ENCODE peak calls at places on chromosomes 16 and 17, in seven cellular contexts. One of them, this sample, is unnamed.

GRCh38 chr16:24645739-24646645 is 83.5 kb upstream of the TNRC6A start:
- DNase-seq in mesendoderm: no peak
- DNase-seq in mesenchymal stem cell: peak
- DNase-seq in neuronal stem cell: no peak
- DNase-seq in H9: no peak
- DNase-seq in IMR-90: peak
- DNase-seq in trophoblast cell: peak
- DNase-seq in this sample: no peak

GRCh38 chr16:26442333-26442732 is 624.4 kb upstream of the C16orf82 start:
- DNase-seq in mesendoderm: peak
- DNase-seq in mesenchymal stem cell: no peak
- DNase-seq in neuronal stem cell: no peak
- DNase-seq in H9: no peak
- DNase-seq in IMR-90: no peak
- DNase-seq in trophoblast cell: peak
- DNase-seq in this sample: no peak

GRCh38 chr17:61235821-61236197 is 163.8 kb upstream of the TBX2 start:
- DNase-seq in mesendoderm: no peak
- DNase-seq in mesenchymal stem cell: peak
- DNase-seq in neuronal stem cell: no peak
- DNase-seq in H9: no peak
- DNase-seq in IMR-90: peak
- DNase-seq in trophoblast cell: peak
- DNase-seq in this sample: no peak

GRCh38 chr17:73650147-73650546 is 5.9 kb upstream of the SDK2 start:
- DNase-seq in mesendoderm: peak
- DNase-seq in mesenchymal stem cell: no peak
- DNase-seq in neuronal stem cell: no peak
- DNase-seq in H9: peak
- DNase-seq in IMR-90: no peak
- DNase-seq in trophoblast cell: peak
- DNase-seq in this sample: no peak

GRCh38 chr16:85172465-85173071 is 60.3 kb upstream of the CIBAR2 start:
- DNase-seq in mesendoderm: peak
- DNase-seq in mesenchymal stem cell: peak
- DNase-seq in neuronal stem cell: no peak
- DNase-seq in H9: peak
- DNase-seq in IMR-90: peak
- DNase-seq in trophoblast cell: peak
- DNase-seq in this sample: no peak

GRCh38 chr16:22296225-22297113 is 740 bp upstream of the POLR3E start:
- DNase-seq in mesendoderm: peak
- DNase-seq in mesenchymal stem cell: peak
- DNase-seq in neuronal stem cell: no peak
- DNase-seq in H9: no peak
- DNase-seq in IMR-90: no peak
- DNase-seq in trophoblast cell: no peak
- DNase-seq in this sample: no peak

GRCh38 chr16:54462766-54463165 is 176.2 kb upstream of the IRX3 start:
- DNase-seq in mesendoderm: no peak
- DNase-seq in mesenchymal stem cell: no peak
- DNase-seq in neuronal stem cell: no peak
- DNase-seq in H9: no peak
- DNase-seq in IMR-90: no peak
- DNase-seq in trophoblast cell: no peak
- DNase-seq in this sample: no peak

GRCh38 chr16:3712830-3713476 is 4.4 kb downstream of the TRAP1 start:
- DNase-seq in mesendoderm: peak
- DNase-seq in mesenchymal stem cell: no peak
- DNase-seq in neuronal stem cell: no peak
- DNase-seq in H9: no peak
- DNase-seq in IMR-90: no peak
- DNase-seq in trophoblast cell: no peak
- DNase-seq in this sample: no peak

GRCh38 chr17:42289863-42290165 is 1.5 kb downstream of the STAT5A start:
- DNase-seq in mesendoderm: no peak
- DNase-seq in mesenchymal stem cell: no peak
- DNase-seq in neuronal stem cell: no peak
- DNase-seq in H9: no peak
- DNase-seq in IMR-90: no peak
- DNase-seq in trophoblast cell: no peak
- DNase-seq in this sample: no peak

GRCh38 chr17:80861892-80862291 is 129.7 kb upstream of the CHMP6 start:
- DNase-seq in mesendoderm: peak
- DNase-seq in mesenchymal stem cell: peak
- DNase-seq in neuronal stem cell: no peak
- DNase-seq in H9: peak
- DNase-seq in IMR-90: peak
- DNase-seq in trophoblast cell: peak
- DNase-seq in this sample: no peak

GRCh38 chr17:14058051-14058450 is 11.3 kb upstream of the COX10 start:
- DNase-seq in mesendoderm: no peak
- DNase-seq in mesenchymal stem cell: no peak
- DNase-seq in neuronal stem cell: no peak
- DNase-seq in H9: no peak
- DNase-seq in IMR-90: peak
- DNase-seq in trophoblast cell: peak
- DNase-seq in this sample: no peak

GRCh38 chr16:71648921-71649320 is 22.9 kb downstream of the MARVELD3 start:
- DNase-seq in mesendoderm: peak
- DNase-seq in mesenchymal stem cell: no peak
- DNase-seq in neuronal stem cell: no peak
- DNase-seq in H9: no peak
- DNase-seq in IMR-90: no peak
- DNase-seq in trophoblast cell: no peak
- DNase-seq in this sample: no peak

DNA sequence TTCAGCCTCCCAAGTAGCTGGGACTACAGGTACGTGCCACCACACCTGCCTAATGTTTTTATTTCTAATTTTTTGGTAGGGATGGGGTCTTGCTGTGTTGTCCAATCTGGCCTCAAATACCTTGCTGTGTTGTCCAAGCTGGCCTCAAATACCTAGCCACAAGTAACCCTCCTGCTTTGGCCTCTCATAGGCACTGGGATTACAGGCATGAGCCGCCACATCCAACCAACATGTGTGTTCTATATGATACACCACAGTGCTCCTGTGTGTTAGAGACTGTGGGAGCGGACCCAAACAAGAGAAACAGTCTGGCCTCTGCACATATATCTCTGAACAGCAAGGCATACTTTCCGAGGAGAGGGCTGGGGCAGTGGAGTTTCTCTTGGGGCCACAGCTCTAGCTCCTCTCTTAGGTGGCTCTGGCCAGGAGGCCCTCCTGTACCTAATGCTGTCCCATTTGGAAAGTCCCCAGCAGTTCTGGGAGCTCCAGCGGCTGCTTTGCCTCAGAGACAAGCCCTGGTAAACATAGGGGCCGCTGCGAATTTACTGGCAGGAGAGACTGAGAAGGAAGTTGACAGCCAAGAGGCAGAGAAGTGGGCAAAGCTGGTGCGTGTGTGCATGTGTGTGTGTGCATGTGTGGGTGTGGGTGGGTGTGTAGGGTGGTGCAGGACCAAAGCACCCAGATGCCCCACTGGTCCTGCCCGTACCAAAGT is 95.0 kb downstream of the RAB11FIP4 start:
- DNase-seq in mesendoderm: no peak
- DNase-seq in mesenchymal stem cell: no peak
- DNase-seq in neuronal stem cell: no peak
- DNase-seq in H9: no peak
- DNase-seq in IMR-90: no peak
- DNase-seq in trophoblast cell: no peak
- DNase-seq in this sample: no peak
- H2BK120ac ChIP-seq in mesendoderm: no peak
- H2BK120ac ChIP-seq in mesenchymal stem cell: no peak
- H2BK120ac ChIP-seq in neuronal stem cell: no peak
- H2BK120ac ChIP-seq in H9: no peak
- H2BK120ac ChIP-seq in IMR-90: no peak
- H2BK120ac ChIP-seq in trophoblast cell: no peak
- H2BK120ac ChIP-seq in this sample: no peak

GRCh38 chr17:48753794-48754499 is 25.4 kb upstream of the HOXB13 start:
- DNase-seq in mesendoderm: no peak
- DNase-seq in mesenchymal stem cell: peak
- DNase-seq in neuronal stem cell: no peak
- DNase-seq in H9: no peak
- DNase-seq in IMR-90: no peak
- DNase-seq in trophoblast cell: no peak
- DNase-seq in this sample: no peak

GRCh38 chr17:48756816-48757215 is 28.3 kb upstream of the HOXB13 start:
- DNase-seq in mesendoderm: no peak
- DNase-seq in mesenchymal stem cell: no peak
- DNase-seq in neuronal stem cell: no peak
- DNase-seq in H9: no peak
- DNase-seq in IMR-90: no peak
- DNase-seq in trophoblast cell: no peak
- DNase-seq in this sample: no peak

GRCh38 chr17:48752399-48753288 is 24.1 kb upstream of the HOXB13 start:
- DNase-seq in mesendoderm: no peak
- DNase-seq in mesenchymal stem cell: no peak
- DNase-seq in neuronal stem cell: no peak
- DNase-seq in H9: peak
- DNase-seq in IMR-90: no peak
- DNase-seq in trophoblast cell: no peak
- DNase-seq in this sample: no peak

GRCh38 chr17:48755346-48755745 is 26.8 kb upstream of the HOXB13 start:
- DNase-seq in mesendoderm: no peak
- DNase-seq in mesenchymal stem cell: no peak
- DNase-seq in neuronal stem cell: no peak
- DNase-seq in H9: no peak
- DNase-seq in IMR-90: no peak
- DNase-seq in trophoblast cell: no peak
- DNase-seq in this sample: no peak

GRCh38 chr17:48754500-48755261 is 26.1 kb upstream of the HOXB13 start:
- DNase-seq in mesendoderm: no peak
- DNase-seq in mesenchymal stem cell: no peak
- DNase-seq in neuronal stem cell: no peak
- DNase-seq in H9: peak
- DNase-seq in IMR-90: no peak
- DNase-seq in trophoblast cell: peak
- DNase-seq in this sample: peak
- H2BK120ac ChIP-seq in mesendoderm: no peak
- H2BK120ac ChIP-seq in mesenchymal stem cell: no peak
- H2BK120ac ChIP-seq in neuronal stem cell: no peak
- H2BK120ac ChIP-seq in H9: no peak
- H2BK120ac ChIP-seq in IMR-90: no peak
- H2BK120ac ChIP-seq in trophoblast cell: no peak
- H2BK120ac ChIP-seq in this sample: no peak

GRCh38 chr16:28526201-28527099 is 12.3 kb downstream of the NUPR1 start:
- DNase-seq in mesendoderm: no peak
- DNase-seq in mesenchymal stem cell: no peak
- DNase-seq in neuronal stem cell: no peak
- DNase-seq in H9: no peak
- DNase-seq in IMR-90: no peak
- DNase-seq in trophoblast cell: peak
- DNase-seq in this sample: no peak

GRCh38 chr16:28522792-28523191 is 16.0 kb downstream of the NUPR1 start:
- DNase-seq in mesendoderm: no peak
- DNase-seq in mesenchymal stem cell: no peak
- DNase-seq in neuronal stem cell: no peak
- DNase-seq in H9: no peak
- DNase-seq in IMR-90: no peak
- DNase-seq in trophoblast cell: no peak
- DNase-seq in this sample: no peak

GRCh38 chr16:28527985-28528384 is 10.8 kb downstream of the NUPR1 start:
- DNase-seq in mesendoderm: no peak
- DNase-seq in mesenchymal stem cell: no peak
- DNase-seq in neuronal stem cell: no peak
- DNase-seq in H9: no peak
- DNase-seq in IMR-90: no peak
- DNase-seq in trophoblast cell: no peak
- DNase-seq in this sample: no peak

GRCh38 chr16:28521436-28521835 is 14.8 kb upstream of the IL27 start:
- DNase-seq in mesendoderm: no peak
- DNase-seq in mesenchymal stem cell: no peak
- DNase-seq in neuronal stem cell: no peak
- DNase-seq in H9: no peak
- DNase-seq in IMR-90: no peak
- DNase-seq in trophoblast cell: no peak
- DNase-seq in this sample: no peak

DNA sequence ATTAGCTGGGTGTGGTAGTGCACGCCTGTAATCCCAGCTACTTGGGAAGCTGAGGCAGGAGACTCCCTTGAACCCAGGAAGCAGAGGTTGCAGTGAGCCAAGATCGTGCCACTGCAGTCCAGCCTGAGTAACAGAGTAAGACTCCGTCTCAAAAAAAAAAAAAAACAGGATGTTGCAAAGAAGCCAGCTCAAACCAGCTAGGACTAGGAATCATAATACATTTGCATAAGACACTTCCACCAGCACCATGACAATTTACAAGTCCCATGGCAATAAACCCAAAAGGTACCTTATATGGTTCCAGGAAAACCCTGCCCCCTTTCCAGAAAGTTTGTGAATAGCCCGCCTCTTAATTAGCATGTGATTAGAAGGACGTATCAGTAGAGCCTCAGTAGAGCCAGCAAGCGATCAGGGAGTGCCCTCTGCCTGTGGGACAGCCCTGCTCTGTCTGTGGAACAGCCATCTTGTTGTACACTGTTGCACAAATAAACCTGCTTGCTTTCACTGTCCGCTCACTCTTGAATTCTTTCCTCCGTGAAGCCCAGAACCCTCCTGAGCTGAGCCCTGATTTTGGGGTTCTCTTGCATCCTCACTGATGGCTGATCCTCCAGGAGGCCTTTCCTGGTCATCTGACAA is 14.1 kb downstream of the NUPR1 start:
- DNase-seq in mesendoderm: no peak
- DNase-seq in mesenchymal stem cell: no peak
- DNase-seq in neuronal stem cell: no peak
- DNase-seq in H9: no peak
- DNase-seq in IMR-90: no peak
- DNase-seq in trophoblast cell: peak
- DNase-seq in this sample: no peak
- H2BK120ac ChIP-seq in mesendoderm: no peak
- H2BK120ac ChIP-seq in mesenchymal stem cell: no peak
- H2BK120ac ChIP-seq in neuronal stem cell: no peak
- H2BK120ac ChIP-seq in H9: no peak
- H2BK120ac ChIP-seq in IMR-90: no peak
- H2BK120ac ChIP-seq in trophoblast cell: peak
- H2BK120ac ChIP-seq in this sample: no peak

GRCh38 chr17:71985111-71986039 is 135.4 kb upstream of the SOX9 start:
- DNase-seq in mesendoderm: no peak
- DNase-seq in mesenchymal stem cell: no peak
- DNase-seq in neuronal stem cell: no peak
- DNase-seq in H9: no peak
- DNase-seq in IMR-90: no peak
- DNase-seq in trophoblast cell: no peak
- DNase-seq in this sample: no peak

GRCh38 chr17:71986886-71987285 is 133.9 kb upstream of the SOX9 start:
- DNase-seq in mesendoderm: no peak
- DNase-seq in mesenchymal stem cell: no peak
- DNase-seq in neuronal stem cell: no peak
- DNase-seq in H9: no peak
- DNase-seq in IMR-90: peak
- DNase-seq in trophoblast cell: no peak
- DNase-seq in this sample: no peak

GRCh38 chr17:71987634-71988033 is 133.2 kb upstream of the SOX9 start:
- DNase-seq in mesendoderm: peak
- DNase-seq in mesenchymal stem cell: no peak
- DNase-seq in neuronal stem cell: no peak
- DNase-seq in H9: no peak
- DNase-seq in IMR-90: peak
- DNase-seq in trophoblast cell: no peak
- DNase-seq in this sample: no peak

GRCh38 chr17:71980171-71980570 is 140.6 kb upstream of the SOX9 start:
- DNase-seq in mesendoderm: no peak
- DNase-seq in mesenchymal stem cell: no peak
- DNase-seq in neuronal stem cell: no peak
- DNase-seq in H9: no peak
- DNase-seq in IMR-90: no peak
- DNase-seq in trophoblast cell: no peak
- DNase-seq in this sample: no peak

GRCh38 chr17:71983828-71984227 is 137.0 kb upstream of the SOX9 start:
- DNase-seq in mesendoderm: no peak
- DNase-seq in mesenchymal stem cell: no peak
- DNase-seq in neuronal stem cell: no peak
- DNase-seq in H9: no peak
- DNase-seq in IMR-90: no peak
- DNase-seq in trophoblast cell: no peak
- DNase-seq in this sample: no peak
- H2BK120ac ChIP-seq in mesendoderm: no peak
- H2BK120ac ChIP-seq in mesenchymal stem cell: no peak
- H2BK120ac ChIP-seq in neuronal stem cell: no peak
- H2BK120ac ChIP-seq in H9: no peak
- H2BK120ac ChIP-seq in IMR-90: no peak
- H2BK120ac ChIP-seq in trophoblast cell: no peak
- H2BK120ac ChIP-seq in this sample: no peak

This sample was measured in H1.